ENCODE peak calls at places on chromosomes 12 and 14, in eight cellular contexts. W is right lobe of liver, A is OCI-LY7, I is SW 1271, S is GM04504, R is endothelial cell, Z is AG10803, P is fibroblast of lung. L is an unnamed sample.

GRCh38 chr14:88834883-88835431 is 10.5 kb downstream of the TTC8 start:
- DNase-seq in W (no peak), A (no peak), P (peak), Z (peak), S (no peak), R (no peak), I (no peak), L (no peak)

GRCh38 chr12:105748806-105749600 is 389.8 kb downstream of the NUAK1 start:
- DNase-seq in W (peak), R (no peak), S (no peak), I (no peak), Z (peak), P (peak), A (no peak), L (no peak)

GRCh38 chr12:117842220-117842619 is 126.6 kb downstream of the KSR2 start:
- DNase-seq in A (no peak), W (no peak), Z (no peak), R (no peak), I (no peak), P (no peak), S (no peak), L (no peak)

GRCh38 chr12:97222391-97222790 is 240.2 kb upstream of the RMST start:
- DNase-seq in W (no peak), Z (no peak), A (no peak), S (no peak), I (no peak), P (no peak), R (no peak), L (no peak)

GRCh38 chr12:46456356-46457334 is 84.1 kb upstream of the SLC38A2 start:
- DNase-seq in R (no peak), I (no peak), Z (no peak), P (peak), S (no peak), W (no peak), A (no peak), L (no peak)

GRCh38 chr14:29352681-29353080 is 575.0 kb downstream of the PRKD1 start:
- DNase-seq in W (no peak), Z (peak), R (no peak), S (no peak), A (no peak), P (peak), I (no peak), L (no peak)

GRCh38 chr12:47032644-47033043 is 46.8 kb upstream of the PCED1B start:
- DNase-seq in S (peak), A (peak), R (no peak), I (peak), Z (peak), W (no peak), P (peak), L (peak)

GRCh38 chr12:98594050-98594853 is 766 bp downstream of the SLC25A3 start:
- DNase-seq in S (no peak), I (peak), A (peak), P (peak), R (peak), W (peak), Z (peak), L (no peak)

GRCh38 chr12:31985832-31986231 is 26.6 kb downstream of the RESF1 start:
- DNase-seq in R (no peak), I (no peak), W (no peak), P (no peak), A (no peak), S (no peak), Z (no peak), L (no peak)

GRCh38 chr12:1920971-1921370 is 2.5 kb upstream of the CACNA2D4 start:
- DNase-seq in S (no peak), I (no peak), W (no peak), R (peak), A (no peak), Z (no peak), P (no peak), L (no peak)

GRCh38 chr12:93662961-93663728 is 14.0 kb upstream of the CRADD start:
- DNase-seq in R (no peak), I (no peak), A (no peak), S (no peak), Z (peak), W (peak), P (no peak), L (no peak)

GRCh38 chr14:37985826-37986470 is 221.8 kb upstream of the SSTR1 start:
- DNase-seq in A (peak), P (peak), W (peak), S (peak), R (peak), Z (peak), I (peak), L (peak)

GRCh38 chr12:11986165-11986564 is 84.6 kb upstream of the BCL2L14 start:
- DNase-seq in A (no peak), P (no peak), R (no peak), I (no peak), S (no peak), Z (no peak), W (no peak), L (no peak)

GRCh38 chr12:2195085-2195484 is 142.3 kb downstream of the CACNA1C start:
- DNase-seq in P (no peak), W (no peak), S (no peak), I (no peak), A (no peak), Z (no peak), R (no peak), L (no peak)

GRCh38 chr12:116495260-116495659 is 63.9 kb upstream of the MAP1LC3B2 start:
- DNase-seq in S (peak), I (peak), Z (peak), A (no peak), W (no peak), R (no peak), P (no peak), L (no peak)

GRCh38 chr14:96745500-96746051 is 51.6 kb upstream of the VRK1 start:
- DNase-seq in S (no peak), P (no peak), A (no peak), R (no peak), Z (no peak), W (no peak), I (no peak), L (no peak)

GRCh38 chr14:69657961-69658360 is 46.6 kb downstream of the SUSD6 start:
- DNase-seq in R (no peak), P (peak), S (no peak), I (no peak), A (no peak), Z (peak), W (peak), L (no peak)

GRCh38 chr12:121400332-121401139 is 618 bp downstream of the RNF34 start:
- DNase-seq in S (no peak), R (no peak), A (peak), W (no peak), P (peak), Z (peak), I (peak), L (peak)

GRCh38 chr14:31038521-31039166 is 12.5 kb upstream of the STRN3 start:
- DNase-seq in W (no peak), I (no peak), Z (no peak), P (no peak), S (no peak), A (no peak), R (no peak), L (no peak)

GRCh38 chr14:34030864-34031263 is 80.0 kb upstream of the EGLN3 start:
- DNase-seq in R (no peak), Z (peak), I (no peak), P (peak), S (peak), A (no peak), W (no peak), L (no peak)

GRCh38 chr12:114306646-114307045 is 99.3 kb downstream of the TBX5 start:
- DNase-seq in P (peak), I (peak), R (no peak), S (peak), W (no peak), Z (peak), A (no peak), L (no peak)

GRCh38 chr14:99516156-99517045 is 35.2 kb downstream of the CCNK start:
- DNase-seq in A (no peak), Z (no peak), I (no peak), W (peak), S (no peak), R (no peak), P (no peak), L (no peak)

GRCh38 chr14:61813101-61813596 is 50.9 kb downstream of the SNAPC1 start:
- DNase-seq in W (no peak), I (no peak), S (no peak), Z (no peak), P (no peak), R (no peak), A (no peak), L (no peak)

GRCh38 chr12:116697305-116698130 is 40.4 kb downstream of the SPRING1 start:
- DNase-seq in S (no peak), I (peak), A (peak), R (peak), Z (no peak), W (no peak), P (peak), L (peak)

GRCh38 chr12:112466011-112466422 is 47.3 kb downstream of the PTPN11 start:
- DNase-seq in R (no peak), I (no peak), S (no peak), A (peak), W (no peak), P (no peak), Z (no peak), L (no peak)

L was measured in NT2/D1.